ENCODE peak calls at places on chromosomes 1 and 21, in five cellular contexts. S is foreskin fibroblast; V is HS-5; A is stimulated activated effector memory CD8-positive, alpha-beta T cell treated with anti-CD3 and anti-CD28 coated beads, Interleukin-12 subunit alpha, Interleukin-12 subunit beta, amount 100 ng/mL, for 72 hours; C is natural killer cell treated with Interleukin-12 subunit alpha and Interleukin-12 subunit beta and Interleukin-15 and Interleukin-18, amount 100 ng/mL, for 72 hours. L is an unnamed sample.

GRCh38 chr1:91745649-91746383 is 140.1 kb downstream of the TGFBR3 start:
- DNase-seq in S (peak), V (no peak), A (no peak), C (no peak), L (no peak)

GRCh38 chr1:118920124-118920675 is 67.9 kb downstream of the TBX15 start:
- DNase-seq in S (peak), V (no peak), A (no peak), C (no peak), L (no peak)

GRCh38 chr1:235024706-235025421 is 103.8 kb downstream of the TOMM20 start:
- DNase-seq in S (no peak), V (no peak), A (no peak), C (no peak), L (no peak)

GRCh38 chr1:16445052-16445451 is 4.5 kb downstream of the NECAP2 start:
- DNase-seq in S (no peak), V (no peak), A (no peak), C (no peak), L (no peak)

GRCh38 chr1:150132372-150132771 is 17.3 kb upstream of the PLEKHO1 start:
- DNase-seq in S (peak), V (no peak), A (no peak), C (no peak), L (no peak)

GRCh38 chr1:204445860-204446412 is 34.3 kb upstream of the PPP1R15B start:
- DNase-seq in S (peak), V (no peak), A (peak), C (peak), L (peak)

GRCh38 chr1:145959333-145959732 is 1.5 kb upstream of the LIX1L start:
- DNase-seq in S (no peak), V (no peak), A (no peak), C (no peak), L (no peak)

GRCh38 chr21:33362044-33362555 is 37.3 kb downstream of the IFNAR1 start:
- DNase-seq in S (no peak), V (no peak), A (peak), C (peak), L (peak)

GRCh38 chr1:118921994-118922393 is 66.1 kb downstream of the TBX15 start:
- DNase-seq in S (no peak), V (no peak), A (no peak), C (no peak), L (no peak)

GRCh38 chr1:227941509-227942020 is 6.2 kb downstream of the WNT9A start:
- DNase-seq in S (no peak), V (no peak), A (no peak), C (peak), L (peak)

GRCh38 chr1:193884848-193885558 is 698.6 kb upstream of the B3GALT2 start:
- DNase-seq in S (no peak), V (no peak), A (no peak), C (no peak), L (no peak)

GRCh38 chr1:115343200-115343737 is 5.2 kb upstream of the NGF start:
- DNase-seq in S (no peak), V (no peak), A (no peak), C (no peak), L (no peak)

GRCh38 chr1:7540816-7541215 is 230.3 kb upstream of the VAMP3 start:
- DNase-seq in S (no peak), V (no peak), A (no peak), C (no peak), L (no peak)

L was measured in colonic mucosa.